ENCODE peak calls at places on chromosomes 1 and 21, in seven cellular contexts. One of them, this sample, is unnamed.

GRCh38 chr21:36773111-36773510 is 74.2 kb downstream of the SIM2 start:
- DNase-seq in GM23248: peak
- DNase-seq in tibial artery: peak
- DNase-seq in CD8-positive, alpha-beta memory T cell: no peak
- DNase-seq in psoas muscle: peak
- DNase-seq in endodermal cell: no peak
- DNase-seq in aorta: peak
- DNase-seq in this sample: peak

GRCh38 chr1:53326598-53327182 is 1.2 kb downstream of the LRP8 start:
- DNase-seq in endodermal cell: peak
- DNase-seq in CD8-positive, alpha-beta memory T cell: no peak
- DNase-seq in aorta: peak
- DNase-seq in psoas muscle: no peak
- DNase-seq in tibial artery: no peak
- DNase-seq in GM23248: peak
- DNase-seq in this sample: no peak

GRCh38 chr1:7384679-7385078 is 386.4 kb upstream of the VAMP3 start:
- DNase-seq in endodermal cell: peak
- DNase-seq in aorta: peak
- DNase-seq in tibial artery: peak
- DNase-seq in CD8-positive, alpha-beta memory T cell: no peak
- DNase-seq in psoas muscle: no peak
- DNase-seq in GM23248: no peak
- DNase-seq in this sample: no peak

GRCh38 chr21:27759091-27759659 is 792.3 kb upstream of the ADAMTS5 start:
- DNase-seq in tibial artery: no peak
- DNase-seq in endodermal cell: peak
- DNase-seq in aorta: peak
- DNase-seq in psoas muscle: no peak
- DNase-seq in GM23248: peak
- DNase-seq in CD8-positive, alpha-beta memory T cell: no peak
- DNase-seq in this sample: peak

GRCh38 chr1:169086603-169087455 is 19.7 kb upstream of the ATP1B1 start:
- DNase-seq in endodermal cell: no peak
- DNase-seq in CD8-positive, alpha-beta memory T cell: no peak
- DNase-seq in tibial artery: no peak
- DNase-seq in aorta: no peak
- DNase-seq in psoas muscle: no peak
- DNase-seq in GM23248: peak
- DNase-seq in this sample: no peak

GRCh38 chr21:33197546-33197945 is 32.2 kb upstream of the IFNAR2 start:
- DNase-seq in GM23248: no peak
- DNase-seq in endodermal cell: no peak
- DNase-seq in aorta: no peak
- DNase-seq in tibial artery: no peak
- DNase-seq in psoas muscle: no peak
- DNase-seq in CD8-positive, alpha-beta memory T cell: no peak
- DNase-seq in this sample: peak

GRCh38 chr1:244112646-244113045 is 61.6 kb downstream of the ZBTB18 start:
- DNase-seq in aorta: no peak
- DNase-seq in psoas muscle: no peak
- DNase-seq in GM23248: peak
- DNase-seq in tibial artery: no peak
- DNase-seq in endodermal cell: no peak
- DNase-seq in CD8-positive, alpha-beta memory T cell: no peak
- DNase-seq in this sample: no peak

GRCh38 chr1:198283222-198283621 is 126.4 kb downstream of the NEK7 start:
- DNase-seq in GM23248: no peak
- DNase-seq in aorta: no peak
- DNase-seq in endodermal cell: no peak
- DNase-seq in tibial artery: no peak
- DNase-seq in CD8-positive, alpha-beta memory T cell: no peak
- DNase-seq in psoas muscle: no peak
- DNase-seq in this sample: no peak

GRCh38 chr1:198798923-198799386 is 160.1 kb downstream of the PTPRC start:
- DNase-seq in GM23248: no peak
- DNase-seq in endodermal cell: no peak
- DNase-seq in aorta: no peak
- DNase-seq in psoas muscle: no peak
- DNase-seq in tibial artery: no peak
- DNase-seq in CD8-positive, alpha-beta memory T cell: no peak
- DNase-seq in this sample: no peak

GRCh38 chr1:117268926-117269378 is 58.2 kb upstream of the VTCN1 start:
- DNase-seq in psoas muscle: no peak
- DNase-seq in aorta: no peak
- DNase-seq in GM23248: no peak
- DNase-seq in tibial artery: no peak
- DNase-seq in endodermal cell: peak
- DNase-seq in CD8-positive, alpha-beta memory T cell: no peak
- DNase-seq in this sample: no peak

GRCh38 chr1:18950415-18951026 is 6.0 kb downstream of the IFFO2 start:
- DNase-seq in CD8-positive, alpha-beta memory T cell: no peak
- DNase-seq in GM23248: peak
- DNase-seq in psoas muscle: peak
- DNase-seq in tibial artery: peak
- DNase-seq in endodermal cell: no peak
- DNase-seq in aorta: peak
- DNase-seq in this sample: peak

GRCh38 chr1:63713627-63714481 is 60.0 kb upstream of the ROR1 start:
- DNase-seq in psoas muscle: no peak
- DNase-seq in tibial artery: no peak
- DNase-seq in aorta: no peak
- DNase-seq in endodermal cell: peak
- DNase-seq in CD8-positive, alpha-beta memory T cell: no peak
- DNase-seq in GM23248: peak
- DNase-seq in this sample: no peak

GRCh38 chr1:24949331-24949881 is 19.3 kb upstream of the RUNX3 start:
- DNase-seq in aorta: no peak
- DNase-seq in GM23248: peak
- DNase-seq in psoas muscle: no peak
- DNase-seq in endodermal cell: no peak
- DNase-seq in tibial artery: no peak
- DNase-seq in CD8-positive, alpha-beta memory T cell: no peak
- DNase-seq in this sample: no peak

GRCh38 chr1:210347112-210347511 is 18.4 kb downstream of the HHAT start:
- DNase-seq in GM23248: peak
- DNase-seq in aorta: peak
- DNase-seq in psoas muscle: no peak
- DNase-seq in endodermal cell: no peak
- DNase-seq in CD8-positive, alpha-beta memory T cell: peak
- DNase-seq in tibial artery: no peak
- DNase-seq in this sample: no peak

GRCh38 chr21:42784276-42784675 is 95.1 kb downstream of the WDR4 start:
- DNase-seq in tibial artery: no peak
- DNase-seq in CD8-positive, alpha-beta memory T cell: no peak
- DNase-seq in GM23248: no peak
- DNase-seq in endodermal cell: no peak
- DNase-seq in aorta: no peak
- DNase-seq in psoas muscle: no peak
- DNase-seq in this sample: no peak

GRCh38 chr1:63795455-63795854 is 21.6 kb downstream of the ROR1 start:
- DNase-seq in aorta: no peak
- DNase-seq in psoas muscle: no peak
- DNase-seq in tibial artery: no peak
- DNase-seq in GM23248: no peak
- DNase-seq in CD8-positive, alpha-beta memory T cell: no peak
- DNase-seq in endodermal cell: no peak
- DNase-seq in this sample: no peak

GRCh38 chr21:36591326-36591970 is 107.5 kb upstream of the SIM2 start:
- DNase-seq in GM23248: no peak
- DNase-seq in psoas muscle: no peak
- DNase-seq in tibial artery: no peak
- DNase-seq in endodermal cell: no peak
- DNase-seq in CD8-positive, alpha-beta memory T cell: no peak
- DNase-seq in aorta: no peak
- DNase-seq in this sample: no peak

GRCh38 chr1:112767646-112768045 is 52.5 kb upstream of the PPM1J start:
- DNase-seq in aorta: no peak
- DNase-seq in GM23248: no peak
- DNase-seq in psoas muscle: no peak
- DNase-seq in CD8-positive, alpha-beta memory T cell: no peak
- DNase-seq in tibial artery: no peak
- DNase-seq in endodermal cell: no peak
- DNase-seq in this sample: no peak

GRCh38 chr1:217747156-217747769 is 116.1 kb downstream of the SPATA17 start:
- DNase-seq in psoas muscle: no peak
- DNase-seq in aorta: no peak
- DNase-seq in GM23248: peak
- DNase-seq in tibial artery: no peak
- DNase-seq in CD8-positive, alpha-beta memory T cell: no peak
- DNase-seq in endodermal cell: no peak
- DNase-seq in this sample: no peak

DNA sequence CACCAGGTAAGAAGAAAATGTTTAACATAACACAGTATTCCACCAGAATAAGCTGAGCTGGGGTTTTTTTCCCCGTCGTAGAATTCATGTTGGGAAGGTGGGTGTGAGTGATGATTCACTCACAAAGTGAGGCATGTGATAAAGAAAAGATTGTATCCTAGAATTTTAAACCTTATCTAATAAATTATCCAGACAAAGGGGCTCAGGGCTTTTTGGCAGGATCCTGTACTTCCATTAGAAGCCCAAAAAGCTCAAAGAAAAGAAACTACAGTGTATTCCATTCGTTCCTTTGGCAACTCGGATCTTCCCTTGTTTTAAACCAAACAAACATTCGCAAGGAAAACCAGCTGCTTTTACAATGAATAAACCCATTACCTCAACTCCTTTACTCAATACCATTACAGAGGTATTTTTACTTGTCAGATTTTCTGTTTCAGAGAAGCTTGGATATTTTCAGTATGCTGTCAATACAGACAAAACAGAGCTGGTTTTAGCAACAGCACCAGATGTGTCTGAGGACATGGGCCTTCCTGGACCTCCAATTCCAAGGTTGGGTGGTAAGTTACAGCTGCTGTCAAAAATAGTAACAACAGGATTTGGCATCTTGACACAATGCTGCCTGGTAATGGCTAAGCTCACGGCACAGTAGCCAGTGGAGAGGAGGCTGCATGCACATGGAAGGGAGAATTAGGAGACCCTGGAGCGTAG is 159.9 kb upstream of the RUNX1 start:
- DNase-seq in GM23248: peak
- DNase-seq in psoas muscle: no peak
- DNase-seq in tibial artery: no peak
- DNase-seq in CD8-positive, alpha-beta memory T cell: no peak
- DNase-seq in aorta: no peak
- DNase-seq in endodermal cell: no peak
- DNase-seq in this sample: no peak
- H3K27ac ChIP-seq in GM23248: peak
- H3K27ac ChIP-seq in psoas muscle: peak
- H3K27ac ChIP-seq in tibial artery: peak
- H3K27ac ChIP-seq in CD8-positive, alpha-beta memory T cell: no peak
- H3K27ac ChIP-seq in aorta: no peak
- H3K27ac ChIP-seq in endodermal cell: no peak
- H3K27ac ChIP-seq in this sample: peak

DNA sequence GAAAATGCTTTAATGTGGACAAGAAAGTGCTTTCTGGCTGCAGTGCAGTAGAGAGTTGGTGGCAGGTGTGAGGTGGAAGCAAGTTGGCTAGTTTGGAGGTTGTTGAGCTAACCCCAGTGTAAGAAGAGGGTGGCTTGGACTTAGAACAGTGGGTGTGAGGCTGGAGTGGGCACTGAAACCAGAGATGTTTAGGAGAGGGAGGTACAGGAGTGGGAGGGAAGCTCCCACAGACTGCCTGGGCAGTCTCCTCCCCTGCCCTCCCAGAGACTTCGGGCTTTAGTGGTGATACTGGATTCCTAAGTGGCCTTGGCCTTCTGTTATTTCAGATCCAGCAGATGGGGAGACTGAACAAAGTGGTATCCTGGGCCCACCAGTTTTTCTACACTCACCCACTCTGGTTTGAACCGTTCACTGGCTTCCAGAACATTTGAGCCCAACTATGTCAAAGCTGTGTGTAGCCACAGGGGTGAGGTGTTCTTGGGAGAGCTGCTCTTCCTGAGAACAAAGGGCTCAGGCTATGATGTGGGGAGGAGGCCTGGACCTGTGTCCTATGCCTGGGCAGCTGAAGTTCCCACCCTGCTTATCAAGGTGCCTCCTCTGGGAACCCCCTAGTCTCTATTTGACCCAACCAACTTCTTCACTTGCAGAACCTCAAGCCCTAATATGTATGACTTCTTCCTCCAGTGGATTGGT is 19.9 kb upstream of the CYP4A11 start:
- DNase-seq in endodermal cell: no peak
- DNase-seq in tibial artery: no peak
- DNase-seq in GM23248: no peak
- DNase-seq in CD8-positive, alpha-beta memory T cell: no peak
- DNase-seq in psoas muscle: no peak
- DNase-seq in aorta: no peak
- DNase-seq in this sample: no peak
- H3K27ac ChIP-seq in endodermal cell: no peak
- H3K27ac ChIP-seq in tibial artery: no peak
- H3K27ac ChIP-seq in GM23248: no peak
- H3K27ac ChIP-seq in CD8-positive, alpha-beta memory T cell: no peak
- H3K27ac ChIP-seq in psoas muscle: no peak
- H3K27ac ChIP-seq in aorta: no peak
- H3K27ac ChIP-seq in this sample: no peak

GRCh38 chr1:88985033-88985432 is 7.4 kb downstream of the KYAT3 start:
- DNase-seq in aorta: no peak
- DNase-seq in tibial artery: no peak
- DNase-seq in psoas muscle: no peak
- DNase-seq in CD8-positive, alpha-beta memory T cell: no peak
- DNase-seq in GM23248: peak
- DNase-seq in endodermal cell: no peak
- DNase-seq in this sample: no peak
- H3K27ac ChIP-seq in aorta: no peak
- H3K27ac ChIP-seq in tibial artery: peak
- H3K27ac ChIP-seq in psoas muscle: peak
- H3K27ac ChIP-seq in CD8-positive, alpha-beta memory T cell: no peak
- H3K27ac ChIP-seq in GM23248: peak
- H3K27ac ChIP-seq in endodermal cell: no peak
- H3K27ac ChIP-seq in this sample: peak

GRCh38 chr1:12426030-12426429 is 192.0 kb downstream of the DHRS3 start:
- DNase-seq in tibial artery: no peak
- DNase-seq in aorta: no peak
- DNase-seq in GM23248: peak
- DNase-seq in endodermal cell: no peak
- DNase-seq in CD8-positive, alpha-beta memory T cell: no peak
- DNase-seq in psoas muscle: no peak
- DNase-seq in this sample: no peak
- H3K27ac ChIP-seq in tibial artery: peak
- H3K27ac ChIP-seq in aorta: peak
- H3K27ac ChIP-seq in GM23248: peak
- H3K27ac ChIP-seq in endodermal cell: no peak
- H3K27ac ChIP-seq in CD8-positive, alpha-beta memory T cell: no peak
- H3K27ac ChIP-seq in psoas muscle: no peak
- H3K27ac ChIP-seq in this sample: no peak

GRCh38 chr1:201750120-201750519 is 78.8 kb upstream of the IPO9 start:
- DNase-seq in tibial artery: no peak
- DNase-seq in GM23248: no peak
- DNase-seq in endodermal cell: no peak
- DNase-seq in aorta: no peak
- DNase-seq in CD8-positive, alpha-beta memory T cell: no peak
- DNase-seq in psoas muscle: no peak
- DNase-seq in this sample: no peak
- H3K27ac ChIP-seq in tibial artery: peak
- H3K27ac ChIP-seq in GM23248: peak
- H3K27ac ChIP-seq in endodermal cell: peak
- H3K27ac ChIP-seq in aorta: peak
- H3K27ac ChIP-seq in CD8-positive, alpha-beta memory T cell: no peak
- H3K27ac ChIP-seq in psoas muscle: no peak
- H3K27ac ChIP-seq in this sample: peak

This sample was measured in heart left ventricle.